ENCODE peak calls at places on chromosomes 2 and 18, in four cellular contexts. One of them, this sample, is unnamed. For H3K36me3, the result is how much of the 10 kb centered on the place peaks cover.

GRCh38 chr2:174048238-174048637 is 83.1 kb upstream of the SP3 start:
- DNase-seq in endothelial cell of umbilical vein: no peak
- DNase-seq in heart right ventricle: no peak
- DNase-seq in GM06990: no peak
- DNase-seq in this sample: peak

GRCh38 chr2:111897924-111898702 is at the start of gene MERTK:
- DNase-seq in endothelial cell of umbilical vein: peak
- DNase-seq in heart right ventricle: peak
- DNase-seq in GM06990: peak
- DNase-seq in this sample: peak

GRCh38 chr18:13464432-13465125 is 246.0 kb downstream of the LDLRAD4 start:
- DNase-seq in endothelial cell of umbilical vein: peak
- DNase-seq in heart right ventricle: peak
- DNase-seq in GM06990: peak
- DNase-seq in this sample: no peak

GRCh38 chr2:236363878-236364277 is 99.7 kb upstream of the ASB18 start:
- DNase-seq in endothelial cell of umbilical vein: no peak
- DNase-seq in heart right ventricle: no peak
- DNase-seq in GM06990: no peak
- DNase-seq in this sample: no peak

GRCh38 chr2:235936493-235936892 is 231.7 kb downstream of the GBX2 start:
- DNase-seq in endothelial cell of umbilical vein: peak
- DNase-seq in heart right ventricle: no peak
- DNase-seq in GM06990: no peak
- DNase-seq in this sample: peak

GRCh38 chr2:208174144-208174543 is 10.8 kb upstream of the CRYGA start:
- DNase-seq in endothelial cell of umbilical vein: no peak
- DNase-seq in heart right ventricle: no peak
- DNase-seq in GM06990: no peak
- DNase-seq in this sample: no peak

GRCh38 chr2:217645891-217646290 is 356.9 kb downstream of the TNS1 start:
- DNase-seq in endothelial cell of umbilical vein: no peak
- DNase-seq in heart right ventricle: no peak
- DNase-seq in GM06990: no peak
- DNase-seq in this sample: no peak

GRCh38 chr2:128325665-128326181 is 7.1 kb upstream of the HS6ST1 start:
- DNase-seq in endothelial cell of umbilical vein: no peak
- DNase-seq in heart right ventricle: peak
- DNase-seq in GM06990: no peak
- DNase-seq in this sample: peak

GRCh38 chr2:71907503-71907902 is 240.2 kb downstream of the CYP26B1 start:
- DNase-seq in endothelial cell of umbilical vein: no peak
- DNase-seq in heart right ventricle: no peak
- DNase-seq in GM06990: no peak
- DNase-seq in this sample: no peak

GRCh38 chr2:62415019-62415431 is 91.0 kb downstream of the TMEM17 start:
- DNase-seq in endothelial cell of umbilical vein: no peak
- DNase-seq in heart right ventricle: no peak
- DNase-seq in GM06990: peak
- DNase-seq in this sample: no peak

GRCh38 chr2:72008608-72009007 is 139.1 kb downstream of the CYP26B1 start:
- DNase-seq in endothelial cell of umbilical vein: no peak
- DNase-seq in heart right ventricle: no peak
- DNase-seq in GM06990: no peak
- DNase-seq in this sample: no peak

GRCh38 chr2:240983361-240983995 is 14.9 kb upstream of the SNED1 start:
- DNase-seq in endothelial cell of umbilical vein: peak
- DNase-seq in heart right ventricle: peak
- DNase-seq in GM06990: peak
- DNase-seq in this sample: peak

GRCh38 chr2:29423267-29423666 is 308.1 kb downstream of the CLIP4 start:
- DNase-seq in endothelial cell of umbilical vein: no peak
- DNase-seq in heart right ventricle: no peak
- DNase-seq in GM06990: no peak
- DNase-seq in this sample: no peak

GRCh38 chr2:239223330-239224248 is 177.2 kb downstream of the HDAC4 start:
- DNase-seq in endothelial cell of umbilical vein: no peak
- DNase-seq in heart right ventricle: no peak
- DNase-seq in GM06990: no peak
- DNase-seq in this sample: no peak

GRCh38 chr2:198252472-198252871 is 448.1 kb downstream of the PLCL1 start:
- DNase-seq in endothelial cell of umbilical vein: no peak
- DNase-seq in heart right ventricle: no peak
- DNase-seq in GM06990: no peak
- DNase-seq in this sample: no peak

GRCh38 chr2:3672861-3673670 is 15.1 kb downstream of the ALLC start:
- DNase-seq in endothelial cell of umbilical vein: no peak
- DNase-seq in heart right ventricle: no peak
- DNase-seq in GM06990: no peak
- DNase-seq in this sample: no peak

GRCh38 chr18:57771626-57772025 is 31.5 kb downstream of the ATP8B1 start:
- DNase-seq in endothelial cell of umbilical vein: no peak
- DNase-seq in heart right ventricle: no peak
- DNase-seq in GM06990: no peak
- DNase-seq in this sample: no peak

GRCh38 chr2:239548491-239548890 is 147.7 kb upstream of the HDAC4 start:
- DNase-seq in endothelial cell of umbilical vein: no peak
- DNase-seq in heart right ventricle: no peak
- DNase-seq in GM06990: no peak
- DNase-seq in this sample: no peak

GRCh38 chr2:203532957-203533695 is 2.0 kb downstream of the RAPH1 start:
- DNase-seq in endothelial cell of umbilical vein: peak
- DNase-seq in heart right ventricle: no peak
- DNase-seq in GM06990: no peak
- DNase-seq in this sample: peak

GRCh38 chr2:28300921-28301341 is 91.7 kb upstream of the FOSL2 start:
- DNase-seq in endothelial cell of umbilical vein: peak
- DNase-seq in heart right ventricle: no peak
- DNase-seq in GM06990: no peak
- DNase-seq in this sample: no peak

GRCh38 chr2:140164449-140164848 is 1384.3 kb upstream of the NXPH2 start:
- DNase-seq in endothelial cell of umbilical vein: no peak
- DNase-seq in heart right ventricle: no peak
- DNase-seq in GM06990: no peak
- DNase-seq in this sample: no peak

GRCh38 chr18:4453712-4454547 is 1.2 kb downstream of the DLGAP1 start:
- DNase-seq in endothelial cell of umbilical vein: no peak
- DNase-seq in heart right ventricle: no peak
- DNase-seq in GM06990: peak
- DNase-seq in this sample: peak

GRCh38 chr2:96138146-96139145 is at the start of gene ASTL:
- DNase-seq in endothelial cell of umbilical vein: peak
- DNase-seq in heart right ventricle: peak
- DNase-seq in GM06990: peak
- DNase-seq in this sample: peak

GRCh38 chr2:18585526-18585925 is 3.8 kb downstream of the NT5C1B start:
- DNase-seq in endothelial cell of umbilical vein: peak
- DNase-seq in heart right ventricle: no peak
- DNase-seq in GM06990: no peak
- DNase-seq in this sample: no peak

GRCh38 chr2:59025157-59025757 is 784.1 kb upstream of the FANCL start:
- DNase-seq in endothelial cell of umbilical vein: peak
- DNase-seq in heart right ventricle: peak
- DNase-seq in GM06990: peak
- DNase-seq in this sample: peak

GRCh38 chr2:24830351-24830750 is 37.1 kb downstream of the CENPO start:
- DNase-seq in endothelial cell of umbilical vein: no peak
- DNase-seq in heart right ventricle: no peak
- DNase-seq in GM06990: no peak
- DNase-seq in this sample: peak

GRCh38 chr18:63339920-63340484 is 20.4 kb upstream of the BCL2 start:
- DNase-seq in endothelial cell of umbilical vein: peak
- DNase-seq in heart right ventricle: no peak
- DNase-seq in GM06990: no peak
- DNase-seq in this sample: peak

GRCh38 chr18:42018831-42019230 is 63.8 kb downstream of the PIK3C3 start:
- DNase-seq in endothelial cell of umbilical vein: no peak
- DNase-seq in heart right ventricle: no peak
- DNase-seq in GM06990: no peak
- DNase-seq in this sample: no peak

GRCh38 chr2:63614983-63615945 is 26.5 kb downstream of the MDH1 start:
- DNase-seq in endothelial cell of umbilical vein: peak
- DNase-seq in heart right ventricle: no peak
- DNase-seq in GM06990: no peak
- DNase-seq in this sample: peak

GRCh38 chr2:37786854-37787253 is 115.4 kb upstream of the CDC42EP3 start:
- DNase-seq in endothelial cell of umbilical vein: no peak
- DNase-seq in heart right ventricle: no peak
- DNase-seq in GM06990: no peak
- DNase-seq in this sample: no peak

GRCh38 chr2:140804682-140805235 is 1326.1 kb downstream of the LRP1B start:
- DNase-seq in endothelial cell of umbilical vein: no peak
- DNase-seq in heart right ventricle: no peak
- DNase-seq in GM06990: no peak
- DNase-seq in this sample: no peak

GRCh38 chr2:10498525-10499274 is 50.6 kb upstream of the ODC1 start:
- DNase-seq in endothelial cell of umbilical vein: no peak
- DNase-seq in heart right ventricle: no peak
- DNase-seq in GM06990: no peak
- DNase-seq in this sample: peak

GRCh38 chr2:132390076-132390475 is 26.5 kb upstream of the GPR39 start:
- DNase-seq in endothelial cell of umbilical vein: no peak
- DNase-seq in heart right ventricle: no peak
- DNase-seq in GM06990: no peak
- DNase-seq in this sample: no peak

GRCh38 chr18:69763821-69764220 is 183.9 kb downstream of the CD226 start:
- DNase-seq in endothelial cell of umbilical vein: no peak
- DNase-seq in heart right ventricle: no peak
- DNase-seq in GM06990: no peak
- DNase-seq in this sample: no peak

GRCh38 chr2:240685771-240686371 is 3.2 kb upstream of the AQP12B start:
- DNase-seq in endothelial cell of umbilical vein: no peak
- DNase-seq in heart right ventricle: no peak
- DNase-seq in GM06990: no peak
- DNase-seq in this sample: peak

GRCh38 chr2:202577250-202578183 is 57.3 kb upstream of the FAM117B start:
- DNase-seq in endothelial cell of umbilical vein: no peak
- DNase-seq in heart right ventricle: no peak
- DNase-seq in GM06990: no peak
- DNase-seq in this sample: no peak

GRCh38 chr2:85539361-85540130 is 578 bp downstream of the MAT2A start:
- DNase-seq in endothelial cell of umbilical vein: peak
- DNase-seq in heart right ventricle: peak
- DNase-seq in GM06990: peak
- DNase-seq in this sample: peak
- H3K36me3 ChIP-seq in endothelial cell of umbilical vein: under half
- H3K36me3 ChIP-seq in heart right ventricle: under half
- H3K36me3 ChIP-seq in GM06990: under half
- H3K36me3 ChIP-seq in this sample: under half

GRCh38 chr2:26298286-26298637 is 47.7 kb upstream of the SELENOI start:
- DNase-seq in endothelial cell of umbilical vein: peak
- DNase-seq in heart right ventricle: no peak
- DNase-seq in GM06990: no peak
- DNase-seq in this sample: peak
- H3K4me3 ChIP-seq in endothelial cell of umbilical vein: peak
- H3K4me3 ChIP-seq in heart right ventricle: peak
- H3K4me3 ChIP-seq in GM06990: no peak
- H3K4me3 ChIP-seq in this sample: peak

GRCh38 chr2:234852035-234852434 is 99.8 kb upstream of the SH3BP4 start:
- DNase-seq in endothelial cell of umbilical vein: no peak
- DNase-seq in heart right ventricle: no peak
- DNase-seq in GM06990: no peak
- DNase-seq in this sample: no peak

GRCh38 chr2:234852941-234853340 is 98.9 kb upstream of the SH3BP4 start:
- DNase-seq in endothelial cell of umbilical vein: no peak
- DNase-seq in heart right ventricle: no peak
- DNase-seq in GM06990: no peak
- DNase-seq in this sample: no peak

GRCh38 chr2:234848578-234848977 is 103.2 kb upstream of the SH3BP4 start:
- DNase-seq in endothelial cell of umbilical vein: no peak
- DNase-seq in heart right ventricle: no peak
- DNase-seq in GM06990: no peak
- DNase-seq in this sample: no peak

GRCh38 chr2:234851451-234851850 is 100.4 kb upstream of the SH3BP4 start:
- DNase-seq in endothelial cell of umbilical vein: no peak
- DNase-seq in heart right ventricle: no peak
- DNase-seq in GM06990: no peak
- DNase-seq in this sample: no peak

DNA sequence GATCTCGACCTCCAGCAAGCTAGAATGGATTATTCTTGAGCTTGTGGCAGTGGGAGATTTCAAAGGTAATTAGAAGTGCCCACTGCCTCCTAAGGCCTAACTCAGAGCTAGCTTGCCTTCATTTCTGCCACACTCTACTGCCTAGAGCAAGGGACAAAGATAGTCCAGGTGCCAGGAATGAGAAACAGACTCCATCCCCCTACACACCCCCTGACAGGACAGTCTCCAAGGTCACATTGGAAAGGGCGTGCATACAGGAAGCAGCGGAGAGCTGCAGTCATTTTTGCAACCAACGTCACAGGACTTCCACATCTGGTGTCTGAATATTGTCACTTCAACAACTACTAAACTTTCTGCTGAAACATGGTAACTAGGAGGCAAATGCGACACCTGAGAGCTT is 101.0 kb upstream of the SH3BP4 start:
- DNase-seq in endothelial cell of umbilical vein: no peak
- DNase-seq in heart right ventricle: no peak
- DNase-seq in GM06990: no peak
- DNase-seq in this sample: no peak
- H3K36me3 ChIP-seq in endothelial cell of umbilical vein: under half
- H3K36me3 ChIP-seq in heart right ventricle: under half
- H3K36me3 ChIP-seq in GM06990: under half
- H3K36me3 ChIP-seq in this sample: under half

GRCh38 chr2:19888831-19889230 is 13.0 kb downstream of the TTC32 start:
- DNase-seq in endothelial cell of umbilical vein: no peak
- DNase-seq in heart right ventricle: no peak
- DNase-seq in GM06990: no peak
- DNase-seq in this sample: peak
- H3K4me3 ChIP-seq in endothelial cell of umbilical vein: no peak
- H3K4me3 ChIP-seq in heart right ventricle: no peak
- H3K4me3 ChIP-seq in GM06990: no peak
- H3K4me3 ChIP-seq in this sample: no peak

This sample was measured in H7.